ENCODE peak calls at places on chromosomes 16 and 17, in five cellular contexts. A is body of pancreas, H is AG04450, J is right atrium auricular region, V is Panc1. K is an unnamed sample.

GRCh38 chr16:86789621-86790051 is 211.3 kb downstream of the FOXL1 start:
- DNase-seq in A (no peak), H (peak), J (no peak), V (no peak), K (no peak)

GRCh38 chr17:57034807-57035754 is 50.0 kb upstream of the AKAP1 start:
- DNase-seq in A (no peak), H (no peak), J (no peak), V (no peak), K (no peak)

GRCh38 chr17:61064087-61064951 is 335.3 kb upstream of the TBX2 start:
- DNase-seq in A (no peak), H (no peak), J (no peak), V (no peak), K (no peak)

GRCh38 chr17:2680961-2681360 is 30.6 kb downstream of the CLUH start:
- DNase-seq in A (no peak), H (no peak), J (no peak), V (no peak), K (no peak)

GRCh38 chr16:46972971-46973456 is 460 bp downstream of the DNAJA2 start:
- DNase-seq in A (peak), H (no peak), J (peak), V (no peak), K (no peak)

GRCh38 chr17:83202002-83203000 is 122.9 kb downstream of the METRNL start:
- DNase-seq in A (no peak), H (no peak), J (no peak), V (no peak), K (no peak)

GRCh38 chr16:49277766-49278566 is 3.7 kb downstream of the CBLN1 start:
- DNase-seq in A (no peak), H (no peak), J (no peak), V (no peak), K (no peak)

GRCh38 chr17:2690165-2691068 is 21.1 kb downstream of the CLUH start:
- DNase-seq in A (no peak), H (no peak), J (peak), V (no peak), K (no peak)

GRCh38 chr17:10384175-10384574 is 11.4 kb upstream of the MYH13 start:
- DNase-seq in A (no peak), H (no peak), J (no peak), V (no peak), K (no peak)

GRCh38 chr16:7449808-7450207 is 117.2 kb downstream of the RBFOX1 start:
- DNase-seq in A (no peak), H (no peak), J (no peak), V (no peak), K (no peak)

DNA sequence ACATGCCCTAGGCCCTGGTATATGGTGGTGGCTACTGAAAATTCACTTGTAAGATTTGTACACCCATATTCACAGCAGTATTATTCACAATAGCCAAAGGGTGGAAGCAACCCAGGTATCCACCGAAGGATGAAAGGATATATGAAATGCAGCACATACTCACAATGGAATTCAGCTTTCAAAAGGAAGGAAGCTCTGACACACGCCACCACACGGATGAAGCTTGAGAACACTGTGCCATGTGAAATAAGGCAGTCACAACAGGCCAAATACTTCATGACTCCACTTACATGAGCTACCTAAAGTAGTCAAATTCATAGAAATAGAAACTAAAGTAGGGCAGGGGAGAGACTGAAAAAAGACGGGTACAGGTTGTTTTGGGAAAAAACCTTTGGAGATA is 2.9 kb downstream of the XPO6 start:
- DNase-seq in A (no peak), H (no peak), J (no peak), V (no peak), K (no peak)
- H3K4me3 ChIP-seq in A (no peak), H (no peak), J (no peak), V (no peak), K (no peak)

DNA sequence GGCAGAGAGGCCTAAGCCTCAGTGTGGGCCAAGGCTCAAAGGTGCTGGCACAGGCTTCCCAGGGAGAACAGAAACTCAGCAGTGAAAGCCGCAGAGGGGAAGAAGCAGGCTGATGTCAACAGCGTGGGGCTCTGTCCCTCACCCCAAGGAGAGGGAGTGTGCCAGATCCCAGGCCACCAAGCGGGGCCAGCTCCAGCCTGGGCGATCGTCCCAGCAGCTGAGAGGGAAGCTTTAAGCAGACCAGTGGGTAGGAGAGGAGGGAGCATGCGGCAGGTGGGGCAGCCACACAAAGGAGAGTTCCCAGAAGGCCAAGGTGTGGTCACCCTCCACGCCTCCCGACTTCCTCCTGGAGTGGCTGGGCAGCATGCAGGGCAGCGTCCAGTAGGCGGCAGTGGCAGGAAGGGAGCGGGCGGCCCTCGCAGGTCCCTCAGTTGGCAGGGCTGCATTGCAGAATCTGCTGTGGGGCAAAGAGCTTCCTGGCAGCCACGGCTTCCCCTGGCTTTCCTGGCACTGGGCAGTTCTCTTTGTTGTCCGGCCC is 6.0 kb downstream of the SYNGR2 start:
- DNase-seq in A (peak), H (no peak), J (peak), V (no peak), K (no peak)
- TF ChIP-seq CTCF in A (peak), H (no peak), J (peak), V (no peak), K (peak)

DNA sequence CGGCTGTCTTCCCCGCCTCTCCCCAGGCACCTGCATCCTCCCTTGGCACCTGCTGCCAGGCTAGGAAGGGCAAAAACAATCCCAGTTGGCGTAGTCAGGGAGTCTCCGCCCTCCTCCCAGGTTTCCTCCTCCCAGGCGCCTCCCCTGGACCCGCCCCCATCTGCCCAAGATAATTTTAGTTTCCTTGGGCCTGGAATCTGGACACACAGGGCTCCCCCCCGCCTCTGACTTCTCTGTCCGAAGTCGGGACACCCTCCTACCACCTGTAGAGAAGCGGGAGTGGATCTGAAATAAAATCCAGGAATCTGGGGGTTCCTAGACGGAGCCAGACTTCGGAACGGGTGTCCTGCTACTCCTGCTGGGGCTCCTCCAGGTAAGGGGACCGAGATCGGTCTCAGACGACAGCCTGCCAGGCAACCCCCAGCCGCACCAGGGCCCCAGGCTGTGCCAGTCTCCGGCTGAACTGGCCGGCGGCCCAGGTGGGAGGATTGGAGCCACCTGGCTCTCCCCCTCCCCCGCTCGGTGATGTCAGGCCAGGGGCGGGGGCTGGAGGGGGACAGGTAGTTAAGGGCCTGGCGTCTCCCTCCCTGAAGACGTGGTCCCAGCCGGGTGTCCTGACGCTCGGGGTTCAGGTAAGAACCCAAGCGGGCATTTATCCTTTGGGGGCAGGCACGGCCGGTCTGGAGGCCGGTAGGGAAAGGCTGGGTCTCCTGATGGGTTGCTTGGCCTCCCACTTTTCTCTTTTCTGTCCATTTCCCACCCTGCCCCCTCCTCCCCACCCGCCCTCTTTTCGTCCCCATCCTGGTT is at the start of gene GRB7:
- DNase-seq in A (peak), H (no peak), J (no peak), V (no peak), K (no peak)
- H3K4me3 ChIP-seq in A (peak), H (no peak), J (peak), V (peak), K (peak)

GRCh38 chr16:89294486-89294885 is 77.0 kb downstream of the ZNF778 start:
- DNase-seq in A (no peak), H (no peak), J (no peak), V (no peak), K (no peak)

GRCh38 chr16:89292443-89293078 is 75.1 kb downstream of the ZNF778 start:
- DNase-seq in A (no peak), H (no peak), J (no peak), V (no peak), K (no peak)

GRCh38 chr16:89291776-89292175 is 74.3 kb downstream of the ZNF778 start:
- DNase-seq in A (no peak), H (no peak), J (no peak), V (no peak), K (no peak)

GRCh38 chr16:89295071-89295900 is 77.8 kb downstream of the ZNF778 start:
- DNase-seq in A (no peak), H (no peak), J (no peak), V (no peak), K (no peak)

GRCh38 chr16:89293276-89294143 is 76.0 kb downstream of the ZNF778 start:
- DNase-seq in A (no peak), H (no peak), J (no peak), V (no peak), K (no peak)
- TF ChIP-seq CTCF in A (no peak), H (peak), J (no peak), V (no peak), K (no peak)

DNA sequence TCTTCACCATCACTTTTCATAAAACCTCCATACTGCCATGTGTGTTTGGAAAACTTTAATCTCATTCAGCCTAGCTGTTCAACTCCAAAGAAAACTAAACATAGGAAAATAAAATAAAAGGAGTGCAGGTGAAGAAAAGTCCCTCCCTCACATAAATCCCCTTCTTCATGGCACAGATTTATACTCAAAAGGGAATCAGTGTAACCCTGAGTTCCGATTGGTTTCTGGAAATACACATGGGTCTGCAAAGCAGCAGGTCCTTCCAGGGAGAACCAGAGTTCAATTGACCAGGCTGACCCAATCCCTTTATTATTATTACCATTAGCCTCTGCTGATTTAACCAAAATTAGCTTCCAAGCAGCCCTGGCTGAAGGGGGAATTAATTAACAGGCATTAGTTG is 8.9 kb upstream of the HOXB2 start:
- DNase-seq in A (no peak), H (no peak), J (no peak), V (no peak), K (no peak)
- H3K4me3 ChIP-seq in A (no peak), H (peak), J (no peak), V (peak), K (peak)